ENCODE peak calls at places on chromosomes 11 and 22, in nine cellular contexts. C is pancreas, M is fibroblast of the aortic adventitia, P is uterus, B is IMR-90, T is HFF-Myc, A is cardiac muscle cell, H is tibial nerve, E is GM23338. U is an unnamed sample.

GRCh38 chr11:122007611-122008071 is 108.4 kb downstream of the BLID start:
- DNase-seq in M (peak), E (no peak), B (peak), H (peak), A (no peak), P (peak), C (no peak), T (no peak), U (no peak)

GRCh38 chr11:121741954-121742361 is 289.2 kb upstream of the SORL1-AS1 start:
- DNase-seq in E (no peak), P (peak), T (no peak), B (peak), H (peak), A (peak), M (peak), C (peak), U (no peak)

GRCh38 chr11:102467853-102468580 is 15.5 kb upstream of the TMEM123 start:
- DNase-seq in C (no peak), E (no peak), H (no peak), A (no peak), T (no peak), P (no peak), B (no peak), M (no peak), U (no peak)

GRCh38 chr11:101618691-101619090 is 34.9 kb upstream of the TRPC6 start:
- DNase-seq in H (no peak), M (no peak), B (peak), E (no peak), T (peak), A (no peak), C (no peak), P (no peak), U (no peak)

GRCh38 chr11:86141645-86142569 is 73.0 kb upstream of the PICALM start:
- DNase-seq in B (peak), H (no peak), M (no peak), T (no peak), P (no peak), C (no peak), E (no peak), A (no peak), U (no peak)

GRCh38 chr11:123408619-123409455 is 21.2 kb upstream of the GRAMD1B start:
- DNase-seq in A (no peak), T (no peak), B (no peak), M (no peak), H (no peak), C (no peak), P (no peak), E (no peak), U (no peak)

GRCh38 chr11:19553683-19554333 is 158.8 kb upstream of the NAV2 start:
- DNase-seq in M (peak), A (peak), P (peak), E (peak), B (peak), T (peak), C (peak), H (peak), U (peak)

GRCh38 chr11:68009391-68010000 is 631 bp upstream of the ALDH3B1 start:
- DNase-seq in T (no peak), M (peak), A (no peak), E (peak), B (peak), P (no peak), C (no peak), H (no peak), U (no peak)

GRCh38 chr11:17906436-17906835 is 106.4 kb downstream of the SERGEF start:
- DNase-seq in H (no peak), E (peak), A (peak), T (no peak), B (no peak), P (no peak), C (no peak), M (no peak), U (no peak)

GRCh38 chr11:17767914-17768313 is 33.3 kb downstream of the KCNC1 start:
- DNase-seq in P (no peak), M (no peak), H (no peak), T (no peak), C (no peak), E (no peak), A (no peak), B (no peak), U (no peak)

GRCh38 chr11:62497132-62497915 is 49.3 kb downstream of the AHNAK start:
- DNase-seq in E (peak), A (no peak), C (no peak), T (no peak), B (peak), M (peak), P (no peak), H (no peak), U (no peak)

GRCh38 chr11:70618471-70619101 is 220.3 kb downstream of the CTTN start:
- DNase-seq in A (no peak), C (no peak), T (no peak), H (no peak), M (no peak), E (no peak), P (no peak), B (no peak), U (no peak)

GRCh38 chr11:113591122-113591521 is 115.0 kb downstream of the TMPRSS5 start:
- DNase-seq in P (no peak), H (no peak), E (no peak), B (no peak), C (no peak), M (no peak), A (peak), T (no peak), U (no peak)

GRCh38 chr22:50014655-50015401 is 2.3 kb upstream of the IL17REL start:
- DNase-seq in A (no peak), T (no peak), E (peak), M (no peak), C (no peak), B (no peak), P (no peak), H (no peak), U (no peak)

GRCh38 chr22:26168199-26168915 is 905 bp upstream of the SEZ6L start:
- DNase-seq in M (no peak), A (no peak), T (no peak), B (no peak), C (no peak), P (no peak), H (no peak), E (peak), U (no peak)

GRCh38 chr11:125070699-125071254 is 7.7 kb downstream of the SLC37A2 start:
- DNase-seq in M (peak), P (peak), T (no peak), A (no peak), B (peak), H (peak), C (peak), E (no peak), U (peak)

GRCh38 chr11:27754035-27755017 is 54.1 kb upstream of the BDNF start:
- DNase-seq in H (no peak), B (peak), M (no peak), C (no peak), E (no peak), T (no peak), P (no peak), A (no peak), U (no peak)

GRCh38 chr11:35525501-35526175 is at the start of gene PAMR1:
- DNase-seq in T (no peak), M (peak), C (peak), A (peak), E (peak), H (no peak), P (peak), B (peak), U (no peak)

GRCh38 chr22:29206372-29207230 is 905 bp downstream of the EMID1 start:
- DNase-seq in C (no peak), P (no peak), H (no peak), A (no peak), T (no peak), M (no peak), B (no peak), E (no peak), U (no peak)

GRCh38 chr11:84129961-84130576 is 843.9 kb upstream of the CCDC90B start:
- DNase-seq in A (no peak), H (no peak), B (no peak), M (no peak), P (no peak), T (no peak), E (no peak), C (no peak), U (no peak)

GRCh38 chr11:12019337-12019736 is 10.9 kb upstream of the DKK3 start:
- DNase-seq in T (no peak), A (no peak), M (peak), H (no peak), P (no peak), C (no peak), B (peak), E (no peak), U (no peak)

GRCh38 chr11:61693897-61694840 is 14.0 kb downstream of the DAGLA start:
- DNase-seq in C (peak), M (no peak), B (no peak), A (no peak), E (no peak), H (no peak), T (no peak), P (no peak), U (no peak)

GRCh38 chr11:132472411-132473205 is 1059.7 kb downstream of the OPCML start:
- DNase-seq in A (no peak), P (no peak), M (no peak), T (no peak), H (no peak), B (no peak), C (no peak), E (no peak), U (no peak)

GRCh38 chr11:112023104-112023503 is 2.1 kb upstream of the DLAT start:
- DNase-seq in A (peak), M (no peak), T (no peak), B (no peak), P (no peak), C (no peak), E (peak), H (no peak), U (no peak)

GRCh38 chr11:12602421-12602820 is 71.8 kb upstream of the TEAD1 start:
- DNase-seq in M (peak), B (no peak), T (no peak), C (no peak), E (no peak), P (no peak), H (no peak), A (no peak), U (no peak)

GRCh38 chr11:16049611-16050010 is 306.7 kb downstream of the SOX6 start:
- DNase-seq in T (no peak), A (no peak), B (no peak), E (peak), M (no peak), H (no peak), C (no peak), P (no peak), U (no peak)

GRCh38 chr22:38347181-38347943 is 30.1 kb upstream of the CSNK1E start:
- DNase-seq in B (no peak), A (no peak), M (no peak), H (no peak), E (no peak), C (no peak), P (peak), T (no peak), U (no peak)

GRCh38 chr11:19380375-19380774 is 139.6 kb upstream of the E2F8 start:
- DNase-seq in B (peak), H (no peak), M (peak), E (no peak), C (no peak), T (peak), A (no peak), P (no peak), U (no peak)

GRCh38 chr11:66464916-66465315 is 1.8 kb upstream of the PELI3 start:
- DNase-seq in T (no peak), A (no peak), M (no peak), C (no peak), P (no peak), H (no peak), B (no peak), E (no peak), U (no peak)

GRCh38 chr22:45905924-45906865 is 70.8 kb downstream of the WNT7B start:
- DNase-seq in H (no peak), C (no peak), M (peak), T (no peak), E (no peak), A (peak), B (peak), P (no peak), U (no peak)

GRCh38 chr11:2257023-2257700 is 13.2 kb downstream of the ASCL2 start:
- DNase-seq in C (no peak), P (no peak), H (no peak), E (no peak), T (no peak), A (no peak), M (no peak), B (no peak), U (peak)

GRCh38 chr11:20342347-20343279 is 20.9 kb upstream of the HTATIP2 start:
- DNase-seq in T (no peak), M (no peak), E (peak), B (no peak), A (peak), H (no peak), C (no peak), P (no peak), U (no peak)

GRCh38 chr11:59708537-59708936 is 5.1 kb downstream of the OR10V1 start:
- DNase-seq in M (no peak), H (no peak), B (peak), P (no peak), T (no peak), A (no peak), E (no peak), C (no peak), U (no peak)

GRCh38 chr22:39663751-39664150 is 93.2 kb downstream of the CACNA1I start:
- DNase-seq in E (peak), M (no peak), P (no peak), H (no peak), T (no peak), C (no peak), B (no peak), A (no peak), U (no peak)

GRCh38 chr22:39662677-39663034 is 92.1 kb downstream of the CACNA1I start:
- DNase-seq in A (no peak), B (no peak), C (no peak), P (no peak), E (peak), M (no peak), H (no peak), T (no peak), U (no peak)

GRCh38 chr22:39661501-39661841 is 90.9 kb downstream of the CACNA1I start:
- DNase-seq in P (no peak), H (no peak), C (no peak), A (no peak), T (no peak), M (no peak), B (no peak), E (no peak), U (no peak)

GRCh38 chr22:39664485-39665200 is 94.1 kb downstream of the CACNA1I start:
- DNase-seq in C (peak), P (no peak), B (no peak), T (no peak), M (no peak), E (peak), H (no peak), A (peak), U (no peak)

GRCh38 chr22:39661842-39662676 is 91.5 kb downstream of the CACNA1I start:
- DNase-seq in T (no peak), B (no peak), A (peak), C (peak), P (no peak), H (no peak), M (no peak), E (peak), U (no peak)
- H3K4me3 ChIP-seq in T (no peak), B (no peak), A (peak), C (no peak), P (no peak), H (no peak), M (no peak), E (peak), U (no peak)

DNA sequence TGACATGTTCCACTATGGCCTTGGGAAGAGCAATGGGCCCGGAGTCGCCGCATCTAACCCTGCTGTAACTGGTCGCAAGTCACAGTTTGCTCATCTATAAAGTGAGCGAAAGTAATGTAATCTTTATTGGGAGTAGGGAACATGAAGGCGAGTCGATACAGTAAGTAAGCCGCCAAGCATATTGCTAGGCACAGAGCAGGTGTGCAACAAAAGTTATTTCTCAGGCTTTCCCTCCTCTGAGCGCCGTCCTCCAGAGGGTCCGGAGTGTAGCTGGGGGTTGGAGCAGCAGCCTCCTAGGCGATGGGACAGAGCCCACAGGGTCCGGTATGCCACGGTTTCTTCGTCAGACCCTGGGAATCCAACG is 343 bp upstream of the SPON1 start:
- DNase-seq in T (no peak), M (no peak), A (no peak), C (no peak), P (no peak), B (no peak), H (no peak), E (peak), U (no peak)
- H3K4me3 ChIP-seq in T (no peak), M (peak), A (peak), C (no peak), P (peak), B (no peak), H (no peak), E (peak), U (no peak)

GRCh38 chr11:116513278-116513823 is 259.4 kb downstream of the BUD13 start:
- DNase-seq in T (no peak), B (no peak), M (no peak), C (no peak), A (no peak), H (no peak), E (no peak), P (no peak), U (no peak)

GRCh38 chr11:116510886-116511650 is 261.7 kb downstream of the BUD13 start:
- DNase-seq in H (no peak), T (no peak), B (no peak), A (no peak), M (no peak), C (no peak), P (no peak), E (no peak), U (no peak)

GRCh38 chr11:116512841-116513240 is 259.9 kb downstream of the BUD13 start:
- DNase-seq in E (no peak), C (no peak), H (no peak), T (no peak), B (no peak), M (no peak), A (no peak), P (no peak), U (no peak)

GRCh38 chr11:116510166-116510565 is 262.6 kb downstream of the BUD13 start:
- DNase-seq in H (no peak), P (no peak), E (no peak), B (no peak), C (no peak), T (no peak), M (no peak), A (no peak), U (no peak)

DNA sequence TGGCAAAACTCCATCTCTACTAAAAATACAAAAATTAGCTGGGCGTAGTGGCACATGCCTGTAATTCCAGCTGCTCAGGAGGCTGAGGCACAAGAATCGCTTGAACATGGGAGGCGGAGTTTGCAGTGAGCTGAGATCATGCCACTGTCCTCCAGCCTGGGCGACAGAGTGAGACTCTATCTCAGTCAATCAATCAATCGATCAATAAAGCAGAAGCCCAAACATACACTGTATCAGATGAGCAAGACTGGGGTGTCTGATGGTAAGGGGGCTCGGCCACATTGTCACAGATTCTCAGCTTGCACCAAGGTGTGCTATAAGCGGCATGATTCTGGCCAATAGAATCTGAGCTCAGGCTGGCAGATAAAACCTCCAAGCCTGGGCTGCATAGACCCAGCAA is 261.1 kb downstream of the BUD13 start:
- DNase-seq in P (no peak), M (no peak), E (no peak), C (no peak), A (no peak), H (no peak), B (no peak), T (no peak), U (no peak)
- H3K4me3 ChIP-seq in P (no peak), M (no peak), E (no peak), C (no peak), A (no peak), H (no peak), B (no peak), T (no peak), U (no peak)

GRCh38 chr11:117095301-117096139 is 2.7 kb downstream of the SIK3 start:
- DNase-seq in E (no peak), A (no peak), B (peak), M (peak), C (no peak), P (no peak), T (peak), H (no peak), U (no peak)
- H3K4me3 ChIP-seq in E (peak), A (peak), B (no peak), M (peak), C (no peak), P (no peak), T (peak), H (no peak), U (no peak)

GRCh38 chr11:46553746-46554204 is 40.0 kb downstream of the AMBRA1 start:
- DNase-seq in H (no peak), M (no peak), B (no peak), A (no peak), T (no peak), E (no peak), P (no peak), C (no peak), U (no peak)
- H3K4me3 ChIP-seq in H (no peak), M (peak), B (no peak), A (no peak), T (no peak), E (no peak), P (no peak), C (no peak), U (no peak)

GRCh38 chr11:126280595-126280994 is 2.3 kb upstream of the TIRAP start:
- DNase-seq in M (no peak), T (no peak), H (no peak), A (no peak), P (no peak), C (no peak), E (no peak), B (no peak), U (no peak)

GRCh38 chr11:126282742-126283591 is at the start of gene TIRAP:
- DNase-seq in C (peak), E (peak), B (peak), P (peak), A (peak), H (peak), T (no peak), M (peak), U (peak)

GRCh38 chr11:126282361-126282741 is 542 bp upstream of the TIRAP start:
- DNase-seq in M (peak), T (no peak), E (peak), H (peak), C (peak), B (peak), A (peak), P (peak), U (peak)

GRCh38 chr11:126281245-126281644 is 1.6 kb upstream of the TIRAP start:
- DNase-seq in P (no peak), H (no peak), B (no peak), A (peak), M (no peak), T (no peak), C (no peak), E (no peak), U (peak)

GRCh38 chr11:126281666-126282175 is 1.2 kb upstream of the TIRAP start:
- DNase-seq in T (no peak), H (no peak), E (no peak), B (no peak), P (no peak), C (no peak), A (no peak), M (no peak), U (no peak)
- H3K4me3 ChIP-seq in T (no peak), H (no peak), E (peak), B (no peak), P (no peak), C (no peak), A (no peak), M (no peak), U (no peak)

DNA sequence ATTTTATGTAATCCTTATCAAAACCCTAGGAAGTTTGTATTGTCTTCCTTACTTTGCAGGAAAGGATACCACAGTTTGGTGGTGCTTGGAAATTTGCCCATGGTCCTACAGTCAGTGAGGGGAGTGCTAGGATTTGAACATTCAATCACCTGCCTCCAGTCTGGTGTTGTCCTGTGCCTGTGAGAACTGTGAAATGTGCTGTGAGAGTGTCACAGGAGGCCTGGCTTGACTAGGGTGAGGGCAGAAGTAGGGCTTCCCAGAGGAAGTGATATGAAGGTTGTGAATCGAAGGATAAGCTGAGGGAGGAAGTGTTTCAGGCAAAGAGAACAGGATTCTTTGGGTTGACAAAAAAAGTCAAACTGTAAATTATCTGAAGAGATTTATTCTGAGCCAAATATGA is 424.4 kb downstream of the TMEM135 start:
- DNase-seq in A (no peak), M (no peak), E (no peak), H (no peak), C (no peak), B (no peak), T (no peak), P (no peak), U (no peak)
- H3K4me3 ChIP-seq in A (no peak), M (no peak), E (no peak), H (no peak), C (no peak), B (no peak), T (no peak), P (no peak), U (no peak)